ENCODE peak calls at places on chromosome 17, in four cellular contexts. P, R, Y and F are unnamed samples.

GRCh38 chr17:5804226-5804625 is 219.9 kb upstream of the NLRP1 start:
- DNase-seq in P (no peak), R (no peak), Y (no peak), F (no peak)

GRCh38 chr17:2398655-2399571 is 1.9 kb downstream of the MNT start:
- DNase-seq in P (peak), R (no peak), Y (peak), F (peak)

GRCh38 chr17:65697661-65698060 is 136.2 kb upstream of the AXIN2 start:
- DNase-seq in P (no peak), R (no peak), Y (no peak), F (no peak)

GRCh38 chr17:7862692-7863437 is 5.1 kb downstream of the CYB5D1 start:
- DNase-seq in P (peak), R (no peak), Y (peak), F (peak)

GRCh38 chr17:1186923-1187771 is 7.4 kb upstream of the ABR start:
- DNase-seq in P (peak), R (no peak), Y (peak), F (peak)

GRCh38 chr17:10172241-10172741 is 26.1 kb downstream of the GAS7 start:
- DNase-seq in P (no peak), R (no peak), Y (no peak), F (no peak)

GRCh38 chr17:81418710-81419332 is 23.6 kb downstream of the BAHCC1 start:
- DNase-seq in P (no peak), R (no peak), Y (no peak), F (no peak)

GRCh38 chr17:16250635-16251034 is 33.6 kb downstream of the PIGL start:
- DNase-seq in P (peak), R (no peak), Y (no peak), F (no peak)

GRCh38 chr17:40727447-40728231 is 24.1 kb upstream of the KRT24 start:
- DNase-seq in P (no peak), R (peak), Y (no peak), F (no peak)

GRCh38 chr17:34091975-34092374 is 163.1 kb upstream of the CCL2 start:
- DNase-seq in P (no peak), R (no peak), Y (no peak), F (no peak)

GRCh38 chr17:50079334-50080095 is 15.6 kb upstream of the PDK2 start:
- DNase-seq in P (peak), R (no peak), Y (peak), F (peak)

GRCh38 chr17:52242268-52242667 is 83.8 kb upstream of the CA10 start:
- DNase-seq in P (no peak), R (no peak), Y (no peak), F (no peak)

GRCh38 chr17:68509151-68510057 is 2.8 kb upstream of the PRKAR1A start:
- DNase-seq in P (peak), R (no peak), Y (peak), F (no peak)

DNA sequence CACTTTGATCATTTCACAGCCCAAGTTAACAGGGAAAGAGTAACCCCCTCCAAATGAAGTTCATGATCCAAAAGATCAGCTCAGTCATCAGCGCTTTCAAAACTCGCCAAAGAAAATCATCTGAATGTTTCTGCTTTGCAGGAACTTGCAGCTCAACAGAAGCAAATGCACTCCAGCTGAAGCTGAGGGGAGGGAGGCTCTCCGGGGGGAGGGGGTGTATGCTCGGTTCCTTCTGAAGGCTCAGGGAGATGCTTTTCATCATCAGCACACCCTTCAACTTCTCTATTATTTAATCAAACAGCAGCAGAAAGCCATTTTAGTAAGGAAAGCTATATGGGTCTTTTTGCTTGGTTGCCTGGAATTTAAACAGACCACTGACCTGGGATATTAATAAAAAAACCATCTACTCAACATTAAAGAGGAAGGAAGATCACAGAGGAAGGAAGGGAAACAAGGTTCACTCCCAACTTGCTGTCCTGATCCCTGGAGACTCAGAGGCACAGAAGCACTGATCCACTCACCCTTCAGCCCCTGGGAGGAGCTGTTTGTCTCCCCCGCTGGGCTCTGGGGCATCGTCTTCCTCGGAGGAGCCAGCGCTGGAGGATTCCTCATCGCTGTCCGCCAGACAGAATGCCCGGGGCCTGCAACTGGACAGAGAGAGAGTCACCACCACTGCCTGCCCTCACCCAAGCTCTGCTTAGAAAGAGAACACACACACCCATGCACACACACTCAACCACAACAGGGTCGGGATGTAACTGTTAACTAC is 24.6 kb upstream of the ERN1 start:
- DNase-seq in P (no peak), R (no peak), Y (no peak), F (peak)
- TF ChIP-seq JUNB in P (no peak), R (no peak), Y (no peak), F (no peak)

GRCh38 chr17:44828919-44829557 is 1.0 kb downstream of the GJC1 start:
- DNase-seq in P (no peak), R (no peak), Y (peak), F (no peak)

GRCh38 chr17:44830359-44831269 is 527 bp upstream of the GJC1 start:
- DNase-seq in P (no peak), R (no peak), Y (no peak), F (peak)

GRCh38 chr17:44826123-44826790 is 3.8 kb downstream of the GJC1 start:
- DNase-seq in P (no peak), R (no peak), Y (no peak), F (no peak)

GRCh38 chr17:44829558-44830358 is at the start of gene GJC1:
- DNase-seq in P (no peak), R (no peak), Y (peak), F (peak)

DNA sequence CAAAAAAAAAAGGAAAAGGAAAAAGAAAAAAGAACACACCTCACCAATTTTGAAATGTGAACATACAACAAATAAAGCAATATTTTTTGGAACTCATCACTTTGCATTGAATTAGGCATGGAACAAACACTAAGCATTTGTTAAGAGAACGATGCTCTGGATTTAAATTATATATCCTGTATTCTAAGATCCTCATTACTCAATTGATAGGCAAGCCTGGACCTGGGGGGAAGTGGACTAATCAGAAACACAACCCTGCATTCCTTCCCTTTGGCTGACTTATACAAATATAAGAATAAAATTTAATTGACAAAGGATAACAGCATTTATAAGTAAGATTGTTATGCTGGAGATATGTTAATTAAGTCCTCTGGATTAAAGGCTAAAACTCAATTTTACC is 2.2 kb downstream of the GJC1 start:
- DNase-seq in P (no peak), R (no peak), Y (no peak), F (no peak)
- H3K4me3 ChIP-seq in P (no peak), R (no peak), Y (no peak), F (peak)

DNA sequence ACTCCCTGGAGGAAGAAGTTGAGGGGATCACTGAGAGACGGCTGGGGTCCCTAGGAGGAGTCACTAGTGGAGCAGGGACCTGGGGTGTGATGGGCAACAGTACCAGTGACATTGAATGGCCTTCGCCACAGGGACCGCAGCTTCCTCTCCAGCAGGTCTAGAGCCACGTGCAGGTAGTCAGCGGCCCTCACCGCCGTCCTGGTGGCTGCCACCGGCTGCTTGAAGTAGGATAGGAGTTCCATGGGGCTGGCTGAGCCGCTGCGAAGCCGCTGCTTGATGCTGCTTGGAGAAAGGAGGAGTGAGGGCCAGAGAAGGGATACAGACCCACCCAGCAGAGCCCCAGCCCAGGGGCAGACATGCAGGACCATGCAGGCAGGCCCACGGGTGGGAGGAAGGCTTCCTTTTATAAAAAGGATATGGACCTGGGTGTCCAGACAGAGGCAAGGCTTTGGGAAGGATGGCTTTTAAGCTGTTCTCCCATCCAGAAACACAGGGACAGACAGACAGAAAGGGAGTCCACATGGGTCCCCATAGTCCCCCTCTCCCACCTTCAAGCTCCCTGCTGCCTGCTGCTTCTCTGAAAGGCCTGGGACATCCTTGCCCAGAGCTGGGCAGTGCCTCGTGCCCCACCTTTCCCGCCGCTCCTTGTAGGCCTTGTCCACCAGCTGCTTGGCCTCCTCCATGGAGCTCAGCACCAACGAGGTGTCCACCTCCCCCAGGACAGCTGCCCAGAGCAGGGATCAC is 827 bp downstream of the MPO start:
- DNase-seq in P (no peak), R (no peak), Y (no peak), F (no peak)
- TF ChIP-seq CREB1 in P (no peak), R (no peak), Y (no peak), F (no peak)

GRCh38 chr17:76540381-76541300 is 797 bp downstream of the PRCD start:
- DNase-seq in P (peak), R (no peak), Y (peak), F (peak)
- TF ChIP-seq JUNB in P (no peak), R (no peak), Y (peak), F (no peak)

GRCh38 chr17:39171933-39172332 is 6.0 kb upstream of the ARL5C start:
- DNase-seq in P (no peak), R (no peak), Y (no peak), F (no peak)

GRCh38 chr17:39173539-39174274 is 7.7 kb upstream of the ARL5C start:
- DNase-seq in P (no peak), R (no peak), Y (no peak), F (no peak)

GRCh38 chr17:39175695-39176093 is 9.7 kb upstream of the ARL5C start:
- DNase-seq in P (no peak), R (no peak), Y (peak), F (no peak)

GRCh38 chr17:39177256-39177655 is 11.3 kb upstream of the ARL5C start:
- DNase-seq in P (no peak), R (no peak), Y (peak), F (peak)

GRCh38 chr17:39174907-39175694 is 9.1 kb upstream of the ARL5C start:
- DNase-seq in P (peak), R (no peak), Y (peak), F (peak)
- H3K4me3 ChIP-seq in P (no peak), R (no peak), Y (no peak), F (peak)

GRCh38 chr17:79633937-79634813 is 23.3 kb upstream of the RBFOX3 start:
- DNase-seq in P (no peak), R (no peak), Y (no peak), F (no peak)
- TF ChIP-seq CREB1 in P (no peak), R (no peak), Y (no peak), F (no peak)

GRCh38 chr17:63701477-63702222 is 1.7 kb upstream of the LIMD2 start:
- DNase-seq in P (no peak), R (no peak), Y (peak), F (no peak)
- TF ChIP-seq JUNB in P (no peak), R (no peak), Y (no peak), F (no peak)

GRCh38 chr17:76237859-76238313 is 2.4 kb downstream of the RNF157 start:
- DNase-seq in P (peak), R (no peak), Y (no peak), F (no peak)

GRCh38 chr17:76239538-76240274 is 587 bp downstream of the RNF157 start:
- DNase-seq in P (no peak), R (no peak), Y (peak), F (peak)

GRCh38 chr17:76240461-76241204 is at the start of gene RNF157:
- DNase-seq in P (peak), R (no peak), Y (peak), F (peak)

GRCh38 chr17:76241205-76241539 is 879 bp upstream of the RNF157 start:
- DNase-seq in P (peak), R (no peak), Y (no peak), F (no peak)

GRCh38 chr17:76238847-76239537 is 1.3 kb downstream of the RNF157 start:
- DNase-seq in P (no peak), R (no peak), Y (no peak), F (peak)
- H3K4me3 ChIP-seq in P (no peak), R (no peak), Y (peak), F (peak)